ENCODE peak calls at places on chromosome 13, in seven cellular contexts. Z, K, T, S, V, Y and B are unnamed samples.

GRCh38 chr13:22961835-22962537 is 218.8 kb upstream of the SGCG start:
- DNase-seq in Z (no peak), T (no peak), Y (no peak), S (peak), V (no peak), K (no peak), B (no peak)

GRCh38 chr13:44768775-44769578 is 192.8 kb upstream of the TSC22D1 start:
- DNase-seq in Z (no peak), K (no peak), T (no peak), Y (no peak), V (peak), S (peak), B (no peak)

GRCh38 chr13:24984134-24984533 is 111.8 kb upstream of the PABPC3 start:
- DNase-seq in K (no peak), T (no peak), V (no peak), Y (no peak), Z (no peak), S (no peak), B (no peak)

GRCh38 chr13:62910541-62910940 is 1494.9 kb upstream of the PCDH20 start:
- DNase-seq in T (no peak), Z (no peak), V (no peak), Y (no peak), K (no peak), S (no peak), B (no peak)

GRCh38 chr13:39530996-39531395 is 72.0 kb downstream of the LHFPL6 start:
- DNase-seq in V (no peak), Z (no peak), S (no peak), K (no peak), Y (no peak), T (no peak), B (no peak)

GRCh38 chr13:25203256-25203794 is 31.2 kb upstream of the AMER2 start:
- DNase-seq in K (peak), S (no peak), T (no peak), Y (no peak), V (no peak), Z (no peak), B (peak)

GRCh38 chr13:51814825-51815650 is 11.1 kb upstream of the DHRS12 start:
- DNase-seq in K (peak), Z (peak), S (peak), T (peak), Y (peak), V (peak), B (peak)

GRCh38 chr13:71714802-71715375 is 152.1 kb downstream of the DACH1 start:
- DNase-seq in S (no peak), T (no peak), Z (no peak), V (no peak), Y (no peak), K (no peak), B (no peak)

GRCh38 chr13:109760951-109761350 is 25.4 kb downstream of the IRS2 start:
- DNase-seq in V (no peak), T (no peak), Y (no peak), S (no peak), K (no peak), Z (no peak), B (no peak)

GRCh38 chr13:113403255-113404104 is 39.5 kb upstream of the GRTP1 start:
- DNase-seq in Y (no peak), S (no peak), T (no peak), K (no peak), Z (no peak), V (no peak), B (no peak)

GRCh38 chr13:83987394-83987793 is 105.1 kb upstream of the SLITRK1 start:
- DNase-seq in Y (no peak), K (no peak), Z (no peak), T (no peak), V (no peak), S (no peak), B (no peak)

GRCh38 chr13:57123660-57124059 is 17.1 kb upstream of the PRR20A start:
- DNase-seq in Y (no peak), Z (no peak), K (no peak), T (no peak), S (no peak), V (no peak), B (no peak)

GRCh38 chr13:106337096-106337495 is 198.4 kb downstream of the EFNB2 start:
- DNase-seq in T (no peak), K (no peak), Z (no peak), S (no peak), Y (no peak), V (no peak), B (no peak)

GRCh38 chr13:25752957-25753540 is 298.8 kb downstream of the SHISA2 start:
- DNase-seq in V (peak), K (peak), S (no peak), T (no peak), Z (no peak), Y (no peak), B (no peak)

GRCh38 chr13:110698689-110699088 is 7.2 kb downstream of the CARS2 start:
- DNase-seq in Z (no peak), K (no peak), Y (no peak), V (no peak), S (no peak), T (no peak), B (no peak)

GRCh38 chr13:36297600-36298338 is at the start of gene CCDC169:
- DNase-seq in Z (peak), V (peak), S (peak), Y (peak), K (peak), T (peak), B (peak)

GRCh38 chr13:113437408-113438010 is 15.8 kb downstream of the ADPRHL1 start:
- DNase-seq in T (no peak), K (no peak), S (no peak), Y (no peak), V (no peak), Z (no peak), B (no peak)

GRCh38 chr13:26247608-26248007 is 6.3 kb upstream of the CDK8 start:
- DNase-seq in K (no peak), T (no peak), Y (no peak), Z (no peak), V (no peak), S (no peak), B (no peak)

GRCh38 chr13:65497265-65497664 is 1732.9 kb downstream of the PCDH9 start:
- DNase-seq in Z (no peak), V (no peak), K (no peak), S (no peak), Y (no peak), T (no peak), B (no peak)

GRCh38 chr13:72194531-72194930 is 327.5 kb upstream of the DACH1 start:
- DNase-seq in T (no peak), Y (no peak), K (peak), Z (peak), V (no peak), S (no peak), B (no peak)

GRCh38 chr13:99179460-99179859 is 21.2 kb upstream of the UBAC2 start:
- DNase-seq in Z (no peak), S (no peak), Y (no peak), T (no peak), K (no peak), V (no peak), B (no peak)

GRCh38 chr13:38363219-38363618 is 13.6 kb downstream of the UFM1 start:
- DNase-seq in V (no peak), K (no peak), Y (no peak), T (no peak), Z (no peak), S (no peak), B (no peak)

GRCh38 chr13:45936621-45937020 is 85.1 kb upstream of the SIAH3 start:
- DNase-seq in Y (no peak), Z (no peak), S (no peak), V (no peak), T (no peak), K (no peak), B (no peak)

GRCh38 chr13:40164137-40164536 is 502.3 kb downstream of the FOXO1 start:
- DNase-seq in T (peak), Y (no peak), K (no peak), S (no peak), Z (no peak), V (no peak), B (no peak)

GRCh38 chr13:38954291-38954690 is 36.3 kb downstream of the STOML3 start:
- DNase-seq in V (no peak), T (no peak), S (no peak), Y (no peak), Z (no peak), K (no peak), B (no peak)

GRCh38 chr13:39688278-39688677 is 32.8 kb downstream of the COG6 start:
- DNase-seq in K (no peak), Z (no peak), T (no peak), V (no peak), S (no peak), Y (no peak), B (no peak)

GRCh38 chr13:92317066-92317465 is 909.5 kb upstream of the GPC6 start:
- DNase-seq in T (no peak), V (no peak), S (no peak), Y (no peak), Z (no peak), K (no peak), B (no peak)

GRCh38 chr13:106905380-106906259 is 337.7 kb upstream of the ARGLU1 start:
- DNase-seq in S (no peak), T (no peak), K (no peak), V (no peak), Y (no peak), Z (no peak), B (no peak)

GRCh38 chr13:41231786-41232185 is 31.6 kb downstream of the MTRF1 start:
- DNase-seq in Y (no peak), Z (no peak), V (no peak), K (peak), T (no peak), S (no peak), B (peak)

GRCh38 chr13:94382520-94382919 is 97.0 kb downstream of the DCT start:
- DNase-seq in Y (no peak), S (no peak), V (no peak), K (peak), Z (no peak), T (no peak), B (no peak)

GRCh38 chr13:24654741-24655140 is 25.5 kb upstream of the ATP12A start:
- DNase-seq in T (no peak), Y (no peak), K (no peak), V (no peak), Z (no peak), S (no peak), B (no peak)

GRCh38 chr13:29771247-29771646 is 79.2 kb downstream of the UBL3 start:
- DNase-seq in S (no peak), K (no peak), Z (no peak), V (no peak), T (no peak), Y (no peak), B (no peak)